ENCODE peak calls at places on chromosomes 2 and 18, in nine cellular contexts. One of them, this sample, is unnamed. For H3K9me3 and H3K4me1, the result is how much of the 10 kb centered on the place peaks cover.

GRCh38 chr2:166170356-166170755 is 42.5 kb upstream of the SCN1A start:
- DNase-seq in CD8-positive, alpha-beta memory T cell: no peak
- DNase-seq in A549: no peak
- DNase-seq in upper lobe of right lung: no peak
- DNase-seq in neuronal stem cell: no peak
- DNase-seq in pancreas: no peak
- DNase-seq in effector memory CD4-positive, alpha-beta T cell: no peak
- DNase-seq in tibial artery: no peak
- DNase-seq in cardiac muscle cell: no peak
- DNase-seq in this sample: no peak

GRCh38 chr18:79377187-79377891 is 18.4 kb upstream of the NFATC1 start:
- DNase-seq in CD8-positive, alpha-beta memory T cell: no peak
- DNase-seq in A549: no peak
- DNase-seq in upper lobe of right lung: peak
- DNase-seq in neuronal stem cell: no peak
- DNase-seq in pancreas: no peak
- DNase-seq in effector memory CD4-positive, alpha-beta T cell: no peak
- DNase-seq in tibial artery: no peak
- DNase-seq in cardiac muscle cell: no peak
- DNase-seq in this sample: no peak

GRCh38 chr2:203673933-203674332 is 32.5 kb upstream of the CD28 start:
- DNase-seq in CD8-positive, alpha-beta memory T cell: no peak
- DNase-seq in A549: no peak
- DNase-seq in upper lobe of right lung: no peak
- DNase-seq in neuronal stem cell: no peak
- DNase-seq in pancreas: no peak
- DNase-seq in effector memory CD4-positive, alpha-beta T cell: no peak
- DNase-seq in tibial artery: peak
- DNase-seq in cardiac muscle cell: no peak
- DNase-seq in this sample: no peak

GRCh38 chr2:219551863-219552381 is 8.1 kb downstream of the TMEM198 start:
- DNase-seq in CD8-positive, alpha-beta memory T cell: no peak
- DNase-seq in A549: no peak
- DNase-seq in upper lobe of right lung: no peak
- DNase-seq in neuronal stem cell: no peak
- DNase-seq in pancreas: no peak
- DNase-seq in effector memory CD4-positive, alpha-beta T cell: no peak
- DNase-seq in tibial artery: no peak
- DNase-seq in cardiac muscle cell: no peak
- DNase-seq in this sample: no peak

GRCh38 chr18:69957071-69957620 is 9.5 kb upstream of the CD226 start:
- DNase-seq in CD8-positive, alpha-beta memory T cell: no peak
- DNase-seq in A549: no peak
- DNase-seq in upper lobe of right lung: no peak
- DNase-seq in neuronal stem cell: no peak
- DNase-seq in pancreas: no peak
- DNase-seq in effector memory CD4-positive, alpha-beta T cell: no peak
- DNase-seq in tibial artery: no peak
- DNase-seq in cardiac muscle cell: no peak
- DNase-seq in this sample: no peak

GRCh38 chr2:239881031-239881471 is 144.1 kb downstream of the NDUFA10 start:
- DNase-seq in CD8-positive, alpha-beta memory T cell: no peak
- DNase-seq in A549: no peak
- DNase-seq in upper lobe of right lung: no peak
- DNase-seq in neuronal stem cell: no peak
- DNase-seq in pancreas: no peak
- DNase-seq in effector memory CD4-positive, alpha-beta T cell: no peak
- DNase-seq in tibial artery: no peak
- DNase-seq in cardiac muscle cell: no peak
- DNase-seq in this sample: no peak

GRCh38 chr18:57194622-57195021 is 47.7 kb downstream of the BOD1L2 start:
- DNase-seq in CD8-positive, alpha-beta memory T cell: no peak
- DNase-seq in A549: no peak
- DNase-seq in upper lobe of right lung: no peak
- DNase-seq in neuronal stem cell: no peak
- DNase-seq in pancreas: no peak
- DNase-seq in effector memory CD4-positive, alpha-beta T cell: no peak
- DNase-seq in tibial artery: no peak
- DNase-seq in cardiac muscle cell: no peak
- DNase-seq in this sample: no peak

GRCh38 chr2:111678651-111679050 is 205.3 kb downstream of the ANAPC1 start:
- DNase-seq in CD8-positive, alpha-beta memory T cell: no peak
- DNase-seq in A549: no peak
- DNase-seq in upper lobe of right lung: no peak
- DNase-seq in neuronal stem cell: no peak
- DNase-seq in pancreas: no peak
- DNase-seq in effector memory CD4-positive, alpha-beta T cell: no peak
- DNase-seq in tibial artery: no peak
- DNase-seq in cardiac muscle cell: no peak
- DNase-seq in this sample: no peak

GRCh38 chr2:187527262-187527661 is 27.0 kb downstream of the TFPI start:
- DNase-seq in CD8-positive, alpha-beta memory T cell: no peak
- DNase-seq in A549: peak
- DNase-seq in upper lobe of right lung: no peak
- DNase-seq in neuronal stem cell: no peak
- DNase-seq in pancreas: no peak
- DNase-seq in effector memory CD4-positive, alpha-beta T cell: no peak
- DNase-seq in tibial artery: no peak
- DNase-seq in cardiac muscle cell: no peak
- DNase-seq in this sample: no peak

GRCh38 chr18:10015941-10016819 is 102.4 kb downstream of the VAPA start:
- DNase-seq in CD8-positive, alpha-beta memory T cell: no peak
- DNase-seq in A549: no peak
- DNase-seq in upper lobe of right lung: no peak
- DNase-seq in neuronal stem cell: no peak
- DNase-seq in pancreas: no peak
- DNase-seq in effector memory CD4-positive, alpha-beta T cell: no peak
- DNase-seq in tibial artery: no peak
- DNase-seq in cardiac muscle cell: peak
- DNase-seq in this sample: no peak

GRCh38 chr2:72204156-72204781 is 56.6 kb upstream of the CYP26B1 start:
- DNase-seq in CD8-positive, alpha-beta memory T cell: no peak
- DNase-seq in A549: peak
- DNase-seq in upper lobe of right lung: no peak
- DNase-seq in neuronal stem cell: no peak
- DNase-seq in pancreas: no peak
- DNase-seq in effector memory CD4-positive, alpha-beta T cell: no peak
- DNase-seq in tibial artery: no peak
- DNase-seq in cardiac muscle cell: peak
- DNase-seq in this sample: no peak

GRCh38 chr18:8658858-8659485 is 46.4 kb upstream of the MTCL1 start:
- DNase-seq in CD8-positive, alpha-beta memory T cell: no peak
- DNase-seq in A549: no peak
- DNase-seq in upper lobe of right lung: no peak
- DNase-seq in neuronal stem cell: no peak
- DNase-seq in pancreas: no peak
- DNase-seq in effector memory CD4-positive, alpha-beta T cell: no peak
- DNase-seq in tibial artery: no peak
- DNase-seq in cardiac muscle cell: no peak
- DNase-seq in this sample: no peak

DNA sequence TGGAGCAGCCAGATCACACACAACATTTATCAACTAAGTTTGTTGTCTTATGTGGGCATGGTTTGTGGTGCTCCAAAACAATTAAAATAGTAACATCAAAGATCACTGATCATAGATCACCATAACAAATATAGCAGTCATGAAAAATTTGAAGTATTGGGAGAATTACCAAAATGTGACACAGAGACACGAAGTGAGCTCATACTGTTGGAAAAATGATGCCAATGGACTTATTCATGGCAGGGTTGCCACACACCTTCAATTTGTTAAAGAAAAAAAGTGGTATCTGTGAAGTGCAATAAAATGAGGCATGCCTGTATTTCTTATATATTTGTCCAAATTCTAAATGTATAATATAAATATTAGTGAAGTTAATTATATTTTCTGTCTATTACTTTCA is 42.9 kb upstream of the CABYR start:
- DNase-seq in CD8-positive, alpha-beta memory T cell: no peak
- DNase-seq in A549: no peak
- DNase-seq in upper lobe of right lung: no peak
- DNase-seq in neuronal stem cell: no peak
- DNase-seq in pancreas: no peak
- DNase-seq in effector memory CD4-positive, alpha-beta T cell: no peak
- DNase-seq in tibial artery: no peak
- DNase-seq in cardiac muscle cell: no peak
- DNase-seq in this sample: no peak
- H3K9me3 ChIP-seq in CD8-positive, alpha-beta memory T cell: under half
- H3K9me3 ChIP-seq in A549: under half
- H3K9me3 ChIP-seq in upper lobe of right lung: under half
- H3K9me3 ChIP-seq in neuronal stem cell: under half
- H3K9me3 ChIP-seq in pancreas: under half
- H3K9me3 ChIP-seq in effector memory CD4-positive, alpha-beta T cell: under half
- H3K9me3 ChIP-seq in tibial artery: under half
- H3K9me3 ChIP-seq in cardiac muscle cell: under half
- H3K9me3 ChIP-seq in this sample: under half

GRCh38 chr2:43170733-43171101 is 55.7 kb downstream of the ZFP36L2 start:
- DNase-seq in CD8-positive, alpha-beta memory T cell: no peak
- DNase-seq in A549: no peak
- DNase-seq in upper lobe of right lung: no peak
- DNase-seq in neuronal stem cell: no peak
- DNase-seq in pancreas: no peak
- DNase-seq in effector memory CD4-positive, alpha-beta T cell: no peak
- DNase-seq in tibial artery: no peak
- DNase-seq in cardiac muscle cell: no peak
- DNase-seq in this sample: no peak
- H3K27ac ChIP-seq in CD8-positive, alpha-beta memory T cell: peak
- H3K27ac ChIP-seq in A549: peak
- H3K27ac ChIP-seq in upper lobe of right lung: peak
- H3K27ac ChIP-seq in neuronal stem cell: no peak
- H3K27ac ChIP-seq in pancreas: no peak
- H3K27ac ChIP-seq in effector memory CD4-positive, alpha-beta T cell: peak
- H3K27ac ChIP-seq in tibial artery: no peak
- H3K27ac ChIP-seq in cardiac muscle cell: no peak
- H3K27ac ChIP-seq in this sample: no peak

DNA sequence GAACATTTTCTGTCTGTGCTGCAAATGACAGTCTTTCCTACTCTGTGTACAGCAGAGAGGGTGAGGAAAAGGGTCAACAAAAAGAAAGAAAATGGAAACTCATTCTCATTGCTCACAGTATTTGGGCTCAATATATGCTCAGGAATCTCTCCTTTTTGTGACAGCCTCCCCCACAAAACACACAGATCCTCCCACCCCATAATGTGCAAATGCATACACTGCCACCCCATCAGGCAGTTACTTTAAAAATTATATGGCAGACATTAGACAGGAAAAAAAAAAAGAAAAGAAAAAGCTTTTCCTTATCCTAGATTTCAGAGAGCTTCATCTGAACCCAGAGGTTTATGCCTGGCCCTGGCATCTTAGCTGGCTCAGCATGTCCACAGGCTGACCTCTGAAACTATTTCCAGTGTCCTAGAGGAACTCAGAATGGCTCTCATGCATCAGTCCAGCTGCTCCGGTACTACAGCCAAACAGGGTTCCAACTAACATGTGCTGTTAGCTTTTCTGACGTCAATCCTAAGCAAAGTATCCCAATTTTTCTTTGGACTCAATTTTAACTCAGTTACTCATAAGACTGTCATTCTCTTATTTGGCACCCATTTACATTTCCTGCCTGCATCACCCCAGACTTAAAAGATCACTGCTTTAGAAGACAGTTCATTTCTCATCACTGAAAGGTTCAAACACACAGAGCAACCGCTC is 105.9 kb downstream of the RBMS1 start:
- DNase-seq in CD8-positive, alpha-beta memory T cell: no peak
- DNase-seq in A549: peak
- DNase-seq in upper lobe of right lung: no peak
- DNase-seq in neuronal stem cell: no peak
- DNase-seq in pancreas: peak
- DNase-seq in effector memory CD4-positive, alpha-beta T cell: no peak
- DNase-seq in tibial artery: peak
- DNase-seq in cardiac muscle cell: peak
- DNase-seq in this sample: peak
- H3K4me1 ChIP-seq in CD8-positive, alpha-beta memory T cell: half or more
- H3K4me1 ChIP-seq in A549: half or more
- H3K4me1 ChIP-seq in upper lobe of right lung: half or more
- H3K4me1 ChIP-seq in neuronal stem cell: under half
- H3K4me1 ChIP-seq in pancreas: under half
- H3K4me1 ChIP-seq in effector memory CD4-positive, alpha-beta T cell: under half
- H3K4me1 ChIP-seq in tibial artery: under half
- H3K4me1 ChIP-seq in cardiac muscle cell: under half
- H3K4me1 ChIP-seq in this sample: half or more

DNA sequence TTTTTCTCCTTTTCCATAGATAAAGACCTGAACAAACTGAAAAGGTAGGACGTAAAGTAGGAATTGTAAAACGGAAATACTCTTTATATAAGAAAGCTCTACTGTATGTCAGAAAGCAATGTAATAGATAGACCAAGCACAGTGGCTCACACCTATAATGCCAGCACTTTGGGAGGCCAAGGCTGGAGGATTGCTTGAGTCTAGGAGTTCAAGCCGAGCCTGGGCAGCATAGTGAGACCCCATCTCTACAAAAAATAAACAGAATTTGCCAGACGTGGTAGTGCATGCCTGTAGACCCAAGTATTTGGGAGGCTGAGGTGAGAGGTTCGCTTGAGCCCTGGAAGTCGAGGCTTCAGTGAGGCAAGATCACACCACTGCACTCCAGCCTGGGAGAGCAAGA is 7.6 kb downstream of the ZNF397 start:
- DNase-seq in CD8-positive, alpha-beta memory T cell: no peak
- DNase-seq in A549: no peak
- DNase-seq in upper lobe of right lung: no peak
- DNase-seq in neuronal stem cell: no peak
- DNase-seq in pancreas: no peak
- DNase-seq in effector memory CD4-positive, alpha-beta T cell: no peak
- DNase-seq in tibial artery: no peak
- DNase-seq in cardiac muscle cell: no peak
- DNase-seq in this sample: no peak
- H3K9me3 ChIP-seq in CD8-positive, alpha-beta memory T cell: under half
- H3K9me3 ChIP-seq in A549: half or more
- H3K9me3 ChIP-seq in upper lobe of right lung: under half
- H3K9me3 ChIP-seq in neuronal stem cell: under half
- H3K9me3 ChIP-seq in pancreas: under half
- H3K9me3 ChIP-seq in effector memory CD4-positive, alpha-beta T cell: under half
- H3K9me3 ChIP-seq in tibial artery: under half
- H3K9me3 ChIP-seq in cardiac muscle cell: under half
- H3K9me3 ChIP-seq in this sample: under half

GRCh38 chr2:215430528-215431187 is 5.2 kb downstream of the FN1 start:
- DNase-seq in CD8-positive, alpha-beta memory T cell: no peak
- DNase-seq in A549: no peak
- DNase-seq in upper lobe of right lung: no peak
- DNase-seq in neuronal stem cell: no peak
- DNase-seq in pancreas: no peak
- DNase-seq in effector memory CD4-positive, alpha-beta T cell: no peak
- DNase-seq in tibial artery: no peak
- DNase-seq in cardiac muscle cell: peak
- DNase-seq in this sample: no peak
- H3K27ac ChIP-seq in CD8-positive, alpha-beta memory T cell: no peak
- H3K27ac ChIP-seq in A549: peak
- H3K27ac ChIP-seq in upper lobe of right lung: peak
- H3K27ac ChIP-seq in neuronal stem cell: no peak
- H3K27ac ChIP-seq in pancreas: no peak
- H3K27ac ChIP-seq in effector memory CD4-positive, alpha-beta T cell: no peak
- H3K27ac ChIP-seq in tibial artery: peak
- H3K27ac ChIP-seq in cardiac muscle cell: peak
- H3K27ac ChIP-seq in this sample: peak

DNA sequence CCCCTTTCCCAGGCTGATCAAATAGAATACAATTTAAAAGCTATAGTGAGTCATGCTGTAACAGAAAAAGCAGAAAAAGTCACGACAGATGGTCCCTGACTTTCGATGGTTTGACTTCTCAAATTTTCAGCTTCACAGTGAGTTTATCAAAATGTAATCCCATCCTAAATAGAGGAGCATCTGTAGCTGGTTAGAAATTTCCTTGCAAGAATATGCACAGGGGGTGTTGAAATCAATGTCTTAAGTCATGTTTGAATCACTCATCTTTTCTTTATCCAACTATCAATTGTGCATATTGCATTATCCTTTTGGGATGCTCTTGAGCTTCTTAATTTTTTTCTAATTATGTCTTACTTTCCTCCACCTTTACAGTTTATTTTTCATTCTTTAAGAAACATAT is 500.3 kb downstream of the LRP1B start:
- DNase-seq in CD8-positive, alpha-beta memory T cell: no peak
- DNase-seq in A549: no peak
- DNase-seq in upper lobe of right lung: no peak
- DNase-seq in neuronal stem cell: no peak
- DNase-seq in pancreas: no peak
- DNase-seq in effector memory CD4-positive, alpha-beta T cell: no peak
- DNase-seq in tibial artery: no peak
- DNase-seq in cardiac muscle cell: no peak
- DNase-seq in this sample: no peak
- H3K4me1 ChIP-seq in CD8-positive, alpha-beta memory T cell: under half
- H3K4me1 ChIP-seq in A549: under half
- H3K4me1 ChIP-seq in upper lobe of right lung: under half
- H3K4me1 ChIP-seq in neuronal stem cell: under half
- H3K4me1 ChIP-seq in pancreas: under half
- H3K4me1 ChIP-seq in effector memory CD4-positive, alpha-beta T cell: under half
- H3K4me1 ChIP-seq in tibial artery: under half
- H3K4me1 ChIP-seq in cardiac muscle cell: under half
- H3K4me1 ChIP-seq in this sample: under half